ENCODE peak calls at places on chromosomes 1 and 21, in seven cellular contexts. M is nephron progenitor cell; G is NCI-H1092; B is activated CD8-positive, alpha-beta memory T cell treated with anti-CD3 and anti-CD28 coated beads, Interleukin-2, amount 10 ng/mL, durations not matched to agents 7 days and 5 days; U is bronchial epithelial cell; T is NAMALWA; P is osteoblast. E is an unnamed sample.

GRCh38 chr1:228953207-228953606 is 217.9 kb downstream of the RHOU start:
- DNase-seq in B (no peak), T (no peak), U (no peak), P (no peak), M (no peak), G (no peak), E (no peak)

GRCh38 chr1:53580739-53581475 is 121.7 kb downstream of the DMRTB1 start:
- DNase-seq in M (no peak), P (no peak), U (no peak), B (no peak), T (no peak), G (no peak), E (no peak)

GRCh38 chr21:29481641-29482040 is 182.9 kb downstream of the BACH1 start:
- DNase-seq in P (peak), U (no peak), B (no peak), M (no peak), G (no peak), T (no peak), E (no peak)

GRCh38 chr1:76254165-76255043 is 179.9 kb downstream of the ST6GALNAC3 start:
- DNase-seq in T (no peak), B (no peak), U (peak), P (no peak), G (no peak), M (no peak), E (no peak)

GRCh38 chr21:46063734-46064680 is 33.9 kb upstream of the COL6A2 start:
- DNase-seq in U (no peak), M (no peak), T (no peak), P (no peak), B (peak), G (no peak), E (no peak)

GRCh38 chr1:16236091-16236494 is 890 bp downstream of the CPLANE2 start:
- DNase-seq in U (peak), T (peak), G (peak), B (peak), P (peak), M (no peak), E (no peak)

GRCh38 chr21:29407571-29407970 is 108.8 kb downstream of the BACH1 start:
- DNase-seq in G (no peak), U (no peak), P (no peak), T (no peak), M (no peak), B (no peak), E (no peak)

GRCh38 chr1:77830946-77831345 is 51.5 kb downstream of the MIGA1 start:
- DNase-seq in M (no peak), U (no peak), T (no peak), B (no peak), P (no peak), G (no peak), E (no peak)

GRCh38 chr1:243325305-243325890 is 69.6 kb downstream of the SDCCAG8 start:
- DNase-seq in G (peak), T (peak), M (peak), B (no peak), P (no peak), U (peak), E (peak)

GRCh38 chr1:226274138-226274537 is 34.8 kb downstream of the LIN9 start:
- DNase-seq in T (no peak), P (no peak), G (no peak), B (no peak), M (no peak), U (no peak), E (no peak)

GRCh38 chr1:104868794-104869193 is 1119.1 kb downstream of the AMY1C start:
- DNase-seq in P (no peak), U (no peak), T (peak), B (no peak), G (no peak), M (no peak), E (no peak)

GRCh38 chr1:119774746-119775495 is 6.2 kb upstream of the HMGCS2 start:
- DNase-seq in P (no peak), G (no peak), M (no peak), U (no peak), T (no peak), B (peak), E (no peak)

GRCh38 chr1:244970236-244970652 is 105.9 kb upstream of the HNRNPU start:
- DNase-seq in P (peak), G (peak), T (peak), M (peak), B (peak), U (peak), E (peak)

GRCh38 chr1:245336149-245336983 is 181.6 kb downstream of the KIF26B start:
- DNase-seq in P (no peak), G (no peak), T (no peak), M (no peak), B (no peak), U (peak), E (no peak)

GRCh38 chr1:21620461-21620860 is 48.7 kb downstream of the RAP1GAP start:
- DNase-seq in T (no peak), G (peak), M (no peak), P (no peak), B (no peak), U (no peak), E (no peak)

GRCh38 chr1:29124366-29125236 is 898 bp upstream of the TMEM200B start:
- DNase-seq in P (peak), G (no peak), U (no peak), M (peak), B (peak), T (no peak), E (peak)

GRCh38 chr1:9061949-9062555 is 7.4 kb downstream of the SLC2A5 start:
- DNase-seq in M (no peak), P (no peak), B (no peak), G (no peak), T (no peak), U (no peak), E (no peak)

GRCh38 chr1:26771643-26772321 is 16.0 kb upstream of the PIGV start:
- DNase-seq in T (no peak), B (no peak), M (no peak), G (no peak), U (peak), P (peak), E (peak)

GRCh38 chr1:15224259-15224869 is 22.7 kb upstream of the FHAD1 start:
- DNase-seq in G (no peak), M (no peak), P (no peak), B (no peak), T (no peak), U (no peak), E (no peak)

GRCh38 chr1:226741009-226741408 is 1.9 kb upstream of the ITPKB start:
- DNase-seq in M (no peak), P (no peak), T (peak), G (no peak), B (no peak), U (no peak), E (no peak)

GRCh38 chr1:248696261-248696660 is 6.3 kb downstream of the OR14I1 start:
- DNase-seq in B (no peak), G (no peak), M (no peak), U (no peak), P (no peak), T (peak), E (no peak)

GRCh38 chr1:219657186-219657585 is 44.3 kb upstream of the ZC3H11B start:
- DNase-seq in M (no peak), G (no peak), T (no peak), P (no peak), U (no peak), B (no peak), E (no peak)

GRCh38 chr1:16979475-16980327 is 719 bp downstream of the MFAP2 start:
- DNase-seq in T (no peak), M (peak), U (no peak), G (no peak), P (peak), B (no peak), E (no peak)

E was measured in HEK293T.